ENCODE peak calls at places on chromosomes 13 and 19, in ten cellular contexts. K, Q, L, H, B, O, T, P, J and X are unnamed samples.

GRCh38 chr13:96474158-96474606 is 384.3 kb downstream of the HS6ST3 start:
- DNase-seq in P (no peak), O (no peak), J (no peak), K (no peak), H (no peak), L (no peak), B (no peak), Q (no peak), T (no peak), X (no peak)

GRCh38 chr19:38839816-38840582 is 8.4 kb upstream of the ECH1 start:
- DNase-seq in H (no peak), Q (no peak), O (peak; percentile 54), T (no peak), L (no peak), J (no peak), K (no peak), P (no peak), B (no peak), X (peak; percentile 52)

GRCh38 chr13:43676320-43676719 is 110.5 kb downstream of the ENOX1 start:
- DNase-seq in H (no peak), P (no peak), T (no peak), B (no peak), K (no peak), Q (no peak), J (no peak), O (no peak), L (no peak), X (no peak)

GRCh38 chr13:26253787-26254582 is at the start of gene CDK8:
- DNase-seq in H (peak; percentile 87), Q (peak; percentile 94), J (peak; percentile 85), O (peak; percentile 88), P (peak; percentile 91), B (peak; percentile 49), L (peak; percentile 73), T (peak; percentile 65), K (peak; percentile 84), X (peak; percentile 90)

GRCh38 chr19:2602391-2603181 is 99.9 kb downstream of the GNG7 start:
- DNase-seq in H (no peak), T (peak; percentile 98), J (peak; percentile 72), Q (peak; percentile 93), B (no peak), P (peak; percentile 69), L (no peak), K (no peak), O (peak; percentile 98), X (peak; percentile 74)

GRCh38 chr13:98752111-98752941 is at the start of gene SLC15A1:
- DNase-seq in P (no peak), H (no peak), L (peak; percentile 23), T (no peak), B (no peak), O (no peak), K (no peak), Q (no peak), J (peak; percentile 76), X (no peak)

GRCh38 chr19:17108453-17108784 is 32.8 kb downstream of the MYO9B start:
- DNase-seq in Q (no peak), O (no peak), J (no peak), P (no peak), K (no peak), H (no peak), B (no peak), T (no peak), L (no peak), X (no peak)

GRCh38 chr13:97499181-97499580 is 65.2 kb downstream of the RAP2A start:
- DNase-seq in H (no peak), Q (no peak), K (no peak), L (no peak), B (no peak), T (no peak), O (no peak), P (no peak), J (no peak), X (no peak)

GRCh38 chr19:35299523-35300339 is 7.8 kb downstream of the MAG start:
- DNase-seq in B (no peak), L (no peak), Q (no peak), J (peak; percentile 94), H (no peak), T (no peak), P (peak; percentile 67), O (no peak), K (no peak), X (peak; percentile 14)

GRCh38 chr19:27974082-27974513 is 1238.9 kb downstream of the UQCRFS1 start:
- DNase-seq in B (no peak), P (peak; percentile 29), T (no peak), Q (no peak), L (peak; percentile 20), O (no peak), H (no peak), K (no peak), J (peak; percentile 49), X (peak; percentile 7)

GRCh38 chr19:46367434-46367833 is 20.5 kb downstream of the PPP5C start:
- DNase-seq in H (no peak), K (no peak), B (no peak), Q (peak; percentile 19), P (no peak), O (no peak), J (no peak), T (no peak), L (no peak), X (no peak)

GRCh38 chr13:67230774-67231480 is 791 bp upstream of the PCDH9 start:
- DNase-seq in Q (peak; percentile 84), H (no peak), B (no peak), K (peak; percentile 24), O (peak; percentile 70), T (peak; percentile 7), L (peak; percentile 39), P (peak; percentile 57), J (peak; percentile 53), X (peak; percentile 78)

GRCh38 chr19:45142728-45143115 is 18.1 kb downstream of the NKPD1 start:
- DNase-seq in K (no peak), J (no peak), H (no peak), P (no peak), O (no peak), L (no peak), B (no peak), Q (no peak), T (no peak), X (no peak)

GRCh38 chr19:4430760-4431159 is 26.8 kb downstream of the UBXN6 start:
- DNase-seq in Q (no peak), B (no peak), L (no peak), K (no peak), T (no peak), P (no peak), O (no peak), J (no peak), H (no peak), X (no peak)

GRCh38 chr13:33512880-33513554 is 227.5 kb upstream of the STARD13 start:
- DNase-seq in P (no peak), J (no peak), T (no peak), H (no peak), O (peak; percentile 58), L (no peak), Q (no peak), B (no peak), K (no peak), X (no peak)

GRCh38 chr13:57666554-57666953 is 35.0 kb downstream of the PCDH17 start:
- DNase-seq in H (no peak), P (no peak), O (no peak), J (no peak), B (no peak), K (no peak), Q (no peak), L (no peak), T (no peak), X (no peak)

GRCh38 chr19:2048104-2048958 is 2.7 kb downstream of the MKNK2 start:
- DNase-seq in Q (peak; percentile 66), K (no peak), T (no peak), B (no peak), L (no peak), P (no peak), H (no peak), J (no peak), O (no peak), X (no peak)

GRCh38 chr13:47168086-47168485 is 271.2 kb upstream of the HTR2A start:
- DNase-seq in H (no peak), K (no peak), J (no peak), O (peak; percentile 64), P (no peak), L (no peak), B (peak; percentile 36), T (no peak), Q (no peak), X (peak; percentile 75)

GRCh38 chr19:44643605-44644390 is at the start of gene PVR:
- DNase-seq in J (peak; percentile 92), K (peak; percentile 53), B (no peak), L (peak; percentile 40), T (no peak), P (peak; percentile 43), Q (peak; percentile 89), O (peak; percentile 84), H (no peak), X (peak; percentile 83)

GRCh38 chr13:29922896-29923295 is 72.5 kb upstream of the UBL3 start:
- DNase-seq in T (no peak), B (no peak), K (no peak), P (no peak), Q (no peak), H (no peak), L (no peak), O (peak; percentile 58), J (no peak), X (peak; percentile 82)

GRCh38 chr13:111115841-111116500 is 861 bp downstream of the ARHGEF7 start:
- DNase-seq in T (peak; percentile 83), O (peak; percentile 91), H (no peak), P (no peak), Q (no peak), J (peak; percentile 36), K (no peak), B (no peak), L (no peak), X (peak; percentile 56)

GRCh38 chr13:59343993-59344780 is 819.5 kb downstream of the DIAPH3 start:
- DNase-seq in H (no peak), J (no peak), K (no peak), L (no peak), P (no peak), Q (no peak), O (no peak), T (no peak), B (no peak), X (no peak)

GRCh38 chr19:28642787-28643186 is 570.2 kb downstream of the UQCRFS1 start:
- DNase-seq in J (no peak), K (no peak), L (no peak), P (no peak), H (no peak), O (no peak), Q (no peak), B (no peak), T (no peak), X (no peak)

GRCh38 chr13:110648848-110649421 is 33.6 kb downstream of the NAXD start:
- DNase-seq in P (no peak), B (no peak), J (no peak), K (no peak), T (no peak), L (no peak), H (no peak), O (no peak), Q (peak; percentile 66), X (no peak)

GRCh38 chr13:37134411-37135041 is 29.1 kb upstream of the CSNK1A1L start:
- DNase-seq in J (no peak), T (no peak), O (peak; percentile 87), B (peak; percentile 10), H (no peak), K (no peak), P (no peak), L (no peak), Q (no peak), X (peak; percentile 34)

GRCh38 chr19:5484398-5485285 is 29.4 kb downstream of the ZNRF4 start:
- DNase-seq in P (no peak), B (no peak), J (peak; percentile 68), Q (no peak), L (peak; percentile 59), H (no peak), O (peak; percentile 14), K (no peak), T (no peak), X (no peak)

GRCh38 chr13:109256866-109257760 is 529.3 kb downstream of the IRS2 start:
- DNase-seq in L (no peak), B (peak; percentile 86), P (no peak), H (no peak), J (peak; percentile 29), K (no peak), T (peak; percentile 81), O (peak; percentile 98), Q (no peak), X (peak; percentile 97)

GRCh38 chr19:55962186-55962585 is 14.6 kb downstream of the NLRP8 start:
- DNase-seq in J (no peak), O (no peak), T (no peak), K (no peak), L (no peak), B (no peak), P (no peak), Q (no peak), H (no peak), X (peak; percentile 47)